ENCODE peak calls at places on chromosomes 4 and X, in six cellular contexts. F is LoVo, X is NCI-H2081 treated with DMSO at 0.1 percent for 48 hours, Q is GM12892, N is suprapubic skin, V is left colon. I is an unnamed sample.

GRCh38 chr4:117135634-117136354 is 50.4 kb upstream of the TRAM1L1 start:
- DNase-seq in X (no peak), V (no peak), N (no peak), Q (no peak), F (no peak), I (no peak)

GRCh38 chr4:83961575-83961974 is 425.7 kb downstream of the GPAT3 start:
- DNase-seq in V (no peak), F (no peak), Q (no peak), X (no peak), N (no peak), I (no peak)

GRCh38 chr4:74859163-74859562 is 64.8 kb upstream of the BTC start:
- DNase-seq in N (no peak), F (no peak), X (no peak), V (no peak), Q (no peak), I (no peak)

GRCh38 chr4:110096406-110096805 is 102.0 kb downstream of the ELOVL6 start:
- DNase-seq in Q (no peak), N (no peak), X (no peak), F (no peak), V (no peak), I (no peak)

GRCh38 chr4:104795264-104795934 is 300.7 kb upstream of the CXXC4 start:
- DNase-seq in F (no peak), Q (no peak), X (no peak), V (no peak), N (no peak), I (no peak)

GRCh38 chrX:130330146-130330545 is 9.6 kb upstream of the SLC25A14 start:
- DNase-seq in X (no peak), N (no peak), V (no peak), F (no peak), Q (no peak), I (no peak)

GRCh38 chr4:109131559-109131958 is 170.9 kb downstream of the COL25A1 start:
- DNase-seq in F (no peak), V (no peak), Q (no peak), X (no peak), N (no peak), I (no peak)

GRCh38 chrX:100895365-100896075 is 21.4 kb upstream of the NOX1 start:
- DNase-seq in V (no peak), X (no peak), F (peak; percentile 4), N (no peak), Q (no peak), I (no peak)

GRCh38 chr4:66564901-66565648 is 894.8 kb upstream of the EPHA5 start:
- DNase-seq in F (peak; percentile 64), V (no peak), Q (no peak), X (no peak), N (no peak), I (no peak)

GRCh38 chr4:13151178-13151577 is 333.0 kb downstream of the RAB28 start:
- DNase-seq in Q (no peak), N (no peak), X (no peak), F (peak; percentile 1), V (peak; percentile 30), I (no peak)

GRCh38 chr4:129675036-129675435 is 579.1 kb downstream of the C4orf33 start:
- DNase-seq in Q (no peak), N (no peak), V (no peak), F (no peak), X (no peak), I (no peak)

GRCh38 chrX:54842638-54843037 is 35.1 kb downstream of the MAGED2 start:
- DNase-seq in X (no peak), Q (no peak), F (no peak), N (no peak), V (no peak), I (no peak)

GRCh38 chr4:56104188-56104587 is 155.4 kb downstream of the CEP135 start:
- DNase-seq in F (no peak), X (no peak), V (no peak), N (no peak), Q (no peak), I (no peak)

GRCh38 chr4:80153800-80154546 is 43.3 kb upstream of the PRDM8 start:
- DNase-seq in N (no peak), Q (no peak), X (no peak), F (no peak), V (no peak), I (no peak)

GRCh38 chr4:176837176-176837915 is 44.6 kb upstream of the VEGFC start:
- DNase-seq in F (no peak), V (no peak), Q (no peak), N (no peak), X (no peak), I (no peak)

GRCh38 chrX:27583976-27584375 is 6.2 kb upstream of the DCAF8L2 start:
- DNase-seq in X (no peak), V (no peak), Q (no peak), F (no peak), N (no peak), I (no peak)

GRCh38 chr4:7771056-7771455 is 168.6 kb downstream of the AFAP1 start:
- DNase-seq in N (no peak), Q (no peak), F (no peak), V (no peak), X (no peak), I (peak; percentile 23)

GRCh38 chr4:151361966-151362365 is 36.6 kb upstream of the SH3D19 start:
- DNase-seq in X (no peak), V (no peak), Q (no peak), F (no peak), N (no peak), I (no peak)

GRCh38 chrX:110944793-110945466 is 149.3 kb upstream of the CHRDL1 start:
- DNase-seq in X (no peak), F (no peak), N (no peak), V (no peak), Q (no peak), I (no peak)

GRCh38 chr4:61527886-61528285 is 327.8 kb downstream of the ADGRL3 start:
- DNase-seq in V (no peak), F (no peak), X (no peak), N (no peak), Q (no peak), I (no peak)

GRCh38 chr4:120672558-120673147 is 249.9 kb downstream of the PRDM5 start:
- DNase-seq in N (no peak), X (no peak), V (no peak), Q (no peak), F (no peak), I (no peak)

GRCh38 chr4:171880136-171880535 is 66.9 kb downstream of the GALNTL6 start:
- DNase-seq in X (no peak), Q (no peak), V (no peak), F (no peak), N (no peak), I (no peak)

GRCh38 chr4:76597423-76597979 is 162.5 kb downstream of the SHROOM3 start:
- DNase-seq in F (no peak), N (no peak), V (no peak), Q (no peak), X (no peak), I (no peak)

I was measured in RWPE2.